ENCODE peak calls at places on chromosomes 7 and 10, in seven cellular contexts. B, L, F, X, I, V and C are unnamed samples.
A peak's percentile ranks its signal among the peaks of the same experiment; 100 is the strongest.

GRCh38 chr10:78028438-78029293 is 649 bp downstream of the POLR3A start:
- DNase-seq in B (peak; percentile 17), L (peak; percentile 33), F (peak; percentile 13), X (no peak), I (peak; percentile 75), V (no peak), C (peak; percentile 22)

GRCh38 chr10:60310746-60311145 is 78.9 kb downstream of the ANK3 start:
- DNase-seq in B (no peak), L (no peak), F (no peak), X (no peak), I (peak; percentile 58), V (no peak), C (no peak)

GRCh38 chr10:50846753-50847152 is 38.7 kb downstream of the A1CF start:
- DNase-seq in B (no peak), L (peak; percentile 3), F (no peak), X (no peak), I (no peak), V (no peak), C (peak; percentile 83)

GRCh38 chr10:126387041-126387908 is 1.0 kb downstream of the ADAM12 start:
- DNase-seq in B (no peak), L (peak; percentile 46), F (peak; percentile 69), X (no peak), I (peak; percentile 76), V (no peak), C (peak; percentile 72)

GRCh38 chr7:44541876-44542610 is 913 bp upstream of the NPC1L1 start:
- DNase-seq in B (no peak), L (no peak), F (no peak), X (no peak), I (no peak), V (no peak), C (no peak)

GRCh38 chr7:136900005-136900404 is 31.6 kb downstream of the CHRM2 start:
- DNase-seq in B (no peak), L (no peak), F (no peak), X (no peak), I (no peak), V (no peak), C (no peak)

GRCh38 chr7:22726849-22727792 is at the start of gene IL6:
- DNase-seq in B (peak; percentile 25), L (peak; percentile 84), F (no peak), X (peak; percentile 94), I (peak; percentile 97), V (peak; percentile 89), C (peak; percentile 77)

GRCh38 chr10:58457761-58458616 is 54.7 kb upstream of the BICC1 start:
- DNase-seq in B (no peak), L (peak; percentile 38), F (no peak), X (no peak), I (peak; percentile 80), V (no peak), C (peak; percentile 80)

GRCh38 chr7:15580604-15581351 is 19.0 kb upstream of the AGMO start:
- DNase-seq in B (no peak), L (no peak), F (no peak), X (no peak), I (peak; percentile 52), V (no peak), C (no peak)

GRCh38 chr10:79021948-79022499 is 46.7 kb upstream of the ZMIZ1 start:
- DNase-seq in B (no peak), L (no peak), F (no peak), X (no peak), I (no peak), V (peak; percentile 53), C (no peak)

GRCh38 chr7:19665399-19666008 is 43.3 kb downstream of the POLR1F start:
- DNase-seq in B (peak; percentile 5), L (peak; percentile 11), F (no peak), X (no peak), I (peak; percentile 46), V (no peak), C (no peak)

GRCh38 chr10:26755443-26755903 is 58.0 kb downstream of the PDSS1 start:
- DNase-seq in B (no peak), L (peak; percentile 64), F (no peak), X (no peak), I (peak; percentile 61), V (no peak), C (no peak)

GRCh38 chr10:77192402-77192801 is 445.2 kb downstream of the KCNMA1 start:
- DNase-seq in B (no peak), L (no peak), F (no peak), X (no peak), I (no peak), V (no peak), C (no peak)

GRCh38 chr10:62426086-62426485 is 51.9 kb downstream of the ZNF365 start:
- DNase-seq in B (no peak), L (peak; percentile 97), F (no peak), X (peak; percentile 14), I (no peak), V (no peak), C (no peak)

GRCh38 chr7:102320181-102320580 is 33.5 kb downstream of the SH2B2 start:
- DNase-seq in B (no peak), L (no peak), F (no peak), X (no peak), I (no peak), V (no peak), C (no peak)

GRCh38 chr10:48247680-48248079 is 26.8 kb downstream of the FRMPD2 start:
- DNase-seq in B (no peak), L (no peak), F (no peak), X (no peak), I (no peak), V (no peak), C (peak; percentile 42)

GRCh38 chr10:48249763-48250351 is 24.6 kb downstream of the FRMPD2 start:
- DNase-seq in B (no peak), L (no peak), F (no peak), X (no peak), I (no peak), V (no peak), C (no peak)

GRCh38 chr10:48246501-48246900 is 28.0 kb downstream of the FRMPD2 start:
- DNase-seq in B (no peak), L (no peak), F (no peak), X (no peak), I (no peak), V (no peak), C (no peak)

GRCh38 chr10:48249004-48249762 is 25.3 kb downstream of the FRMPD2 start:
- DNase-seq in B (no peak), L (no peak), F (no peak), X (no peak), I (no peak), V (no peak), C (no peak)

DNA sequence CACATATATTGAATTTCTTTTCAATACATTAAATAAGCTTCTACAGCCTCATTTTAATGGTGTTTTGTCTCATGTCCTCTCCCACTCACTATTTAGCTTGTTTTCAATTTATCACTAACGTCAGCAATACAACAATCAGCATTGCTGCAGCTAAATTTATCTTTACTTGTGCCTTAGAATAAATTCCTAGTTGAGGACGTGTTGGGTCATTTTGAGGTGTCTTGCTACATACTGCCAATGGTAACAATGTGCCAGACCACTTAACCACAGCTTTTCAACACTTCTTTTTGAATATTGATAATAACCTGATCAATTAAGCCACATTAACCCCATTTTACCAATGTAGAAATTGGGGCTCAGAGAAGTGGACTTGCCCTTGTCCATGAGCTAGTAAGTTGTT is 26.0 kb downstream of the FRMPD2 start:
- DNase-seq in B (no peak), L (no peak), F (no peak), X (no peak), I (no peak), V (no peak), C (no peak)
- H3K27me3 ChIP-seq in B (no peaks in the 10 kb centered on the region), L (no peaks in the 10 kb centered on the region), F (no peaks in the 10 kb centered on the region), X (no peaks in the 10 kb centered on the region), I (peaks cover 21% of the 10 kb centered on the region), V (peaks cover 3% of the 10 kb centered on the region), C (no peaks in the 10 kb centered on the region)

DNA sequence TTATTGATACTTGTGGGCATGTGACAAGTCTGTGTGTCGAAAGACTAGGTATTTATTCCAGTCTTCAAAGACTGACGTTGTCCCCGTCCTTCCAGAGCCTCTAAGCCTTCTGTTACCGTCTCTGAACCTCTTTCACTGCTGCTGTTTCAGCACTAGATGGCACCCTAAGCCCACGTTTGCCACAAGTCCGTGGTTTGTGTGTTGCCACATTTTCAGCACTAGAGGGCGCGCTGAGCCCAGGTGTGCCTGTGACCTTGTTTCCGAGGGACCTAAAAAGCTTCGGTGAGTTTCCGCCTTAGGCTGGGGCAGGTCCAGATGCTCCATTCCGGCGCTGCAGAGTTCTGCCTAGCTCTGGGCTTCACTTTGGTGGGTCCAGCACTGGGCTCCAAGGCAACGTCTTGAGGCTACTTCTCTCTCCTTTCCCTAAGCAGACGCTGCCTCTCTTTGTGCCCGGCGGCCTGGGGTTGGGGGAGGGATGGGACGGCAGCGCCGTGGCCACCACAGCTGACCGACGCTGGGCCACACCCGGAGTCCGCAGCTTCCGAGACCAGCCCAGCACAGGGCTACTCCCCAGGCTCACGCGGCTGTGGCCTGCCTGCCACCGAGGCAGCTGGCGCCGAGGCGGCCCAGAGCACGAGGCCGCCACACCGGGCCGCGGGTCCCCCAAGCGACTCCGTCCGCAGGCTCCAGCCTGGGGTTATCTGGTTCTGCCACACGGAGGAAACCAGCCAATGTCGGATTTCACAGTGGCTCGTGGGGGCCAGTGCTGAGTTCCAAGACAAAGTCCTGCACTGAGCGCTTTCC is 520.2 kb downstream of the REEP3 start:
- DNase-seq in B (peak; percentile 85), L (peak; percentile 64), F (peak; percentile 69), X (peak; percentile 45), I (peak; percentile 63), V (peak; percentile 84), C (peak; percentile 34)
- H3K4me3 ChIP-seq in B (peak overlapping the region; percentile 55), L (peak overlapping the region; percentile 7), F (no peak overlapping the region), X (no peak overlapping the region), I (peak overlapping the region; percentile 71), V (peak overlapping the region; percentile 36), C (peak overlapping the region; percentile 28)

GRCh38 chr7:4226166-4226857 is 455.8 kb upstream of the FOXK1 start:
- DNase-seq in B (no peak), L (no peak), F (peak; percentile 47), X (no peak), I (no peak), V (no peak), C (no peak)
- H3K27me3 ChIP-seq in B (no peaks in the 10 kb centered on the region), L (no peaks in the 10 kb centered on the region), F (no peaks in the 10 kb centered on the region), X (peaks cover 2% of the 10 kb centered on the region), I (no peaks in the 10 kb centered on the region), V (no peaks in the 10 kb centered on the region), C (no peaks in the 10 kb centered on the region)

GRCh38 chr7:30032310-30033125 is 4.3 kb downstream of the PLEKHA8 start:
- DNase-seq in B (no peak), L (no peak), F (no peak), X (no peak), I (peak; percentile 16), V (no peak), C (no peak)

GRCh38 chr7:30028749-30029635 is 780 bp downstream of the PLEKHA8 start:
- DNase-seq in B (peak; percentile 51), L (peak; percentile 47), F (peak; percentile 61), X (no peak), I (peak; percentile 59), V (peak; percentile 82), C (peak; percentile 56)

GRCh38 chr7:30027915-30028748 is at the start of gene PLEKHA8:
- DNase-seq in B (peak; percentile 84), L (peak; percentile 91), F (peak; percentile 90), X (peak; percentile 91), I (peak; percentile 88), V (peak; percentile 93), C (peak; percentile 79)

GRCh38 chr7:30027065-30027456 is 559 bp upstream of the FKBP14 start:
- DNase-seq in B (peak; percentile 54), L (peak; percentile 77), F (no peak), X (no peak), I (no peak), V (no peak), C (peak; percentile 7)

DNA sequence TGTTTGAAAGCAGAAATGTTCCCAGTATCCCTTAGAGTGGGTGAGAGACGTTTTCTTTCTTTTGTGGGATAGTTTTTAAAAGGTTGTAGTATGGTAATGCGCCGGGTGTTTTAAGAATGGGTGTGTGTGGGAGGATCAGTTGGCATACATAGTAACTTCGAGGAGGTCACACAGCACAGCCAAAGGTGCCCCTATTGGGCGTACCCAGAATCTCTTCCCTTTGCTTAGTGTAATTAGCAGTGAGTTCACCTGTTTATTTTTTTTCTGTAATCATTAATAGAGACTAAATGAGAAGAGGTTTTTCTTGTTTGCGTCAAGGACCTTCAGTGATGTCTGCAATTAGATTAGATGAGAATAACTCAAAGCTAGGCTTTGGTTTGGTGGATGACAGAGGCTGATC is 1.5 kb downstream of the PLEKHA8 start:
- DNase-seq in B (peak; percentile 18), L (peak; percentile 16), F (no peak), X (no peak), I (no peak), V (no peak), C (no peak)
- H3K4me3 ChIP-seq in B (peak overlapping the region; percentile 79), L (peak overlapping the region; percentile 83), F (peak overlapping the region; percentile 54), X (peak overlapping the region; percentile 86), I (peak overlapping the region; percentile 97), V (peak overlapping the region; percentile 85), C (peak overlapping the region; percentile 60)